ENCODE peak calls at places on chromosomes 16 and 17, in seven cellular contexts. V is NCI-H2081; Z is anterior cingulate cortex; M is AG09309; U is B cell; D is activated CD4-positive, alpha-beta T cell treated with anti-CD3 and anti-CD28 coated beads, Interleukin-2, amount 50 U/mL, for 1 hour; R is cardiac muscle cell. X is an unnamed sample.

GRCh38 chr16:89787365-89787805 is 29.1 kb downstream of the FANCA start:
- DNase-seq in V (no peak), Z (no peak), M (no peak), U (no peak), D (no peak), R (no peak), X (no peak)

GRCh38 chr17:50272711-50273653 is 1.3 kb upstream of the TMEM92 start:
- DNase-seq in V (peak), Z (no peak), M (no peak), U (peak), D (peak), R (peak), X (peak)

GRCh38 chr16:51048544-51048943 is 102.5 kb downstream of the SALL1 start:
- DNase-seq in V (no peak), Z (no peak), M (no peak), U (no peak), D (no peak), R (peak), X (no peak)

GRCh38 chr16:88534731-88535141 is 35.5 kb upstream of the ZC3H18 start:
- DNase-seq in V (no peak), Z (no peak), M (no peak), U (no peak), D (peak), R (peak), X (no peak)

GRCh38 chr17:81687770-81688541 is 4.1 kb downstream of the HGS start:
- DNase-seq in V (no peak), Z (no peak), M (no peak), U (peak), D (no peak), R (no peak), X (no peak)

GRCh38 chr17:80712610-80713009 is 168.0 kb downstream of the RPTOR start:
- DNase-seq in V (no peak), Z (no peak), M (no peak), U (no peak), D (no peak), R (no peak), X (no peak)

GRCh38 chr17:11880714-11881113 is 116.6 kb downstream of the ZNF18 start:
- DNase-seq in V (no peak), Z (no peak), M (no peak), U (no peak), D (no peak), R (peak), X (peak)

GRCh38 chr16:17476414-17477259 is 5.9 kb upstream of the XYLT1 start:
- DNase-seq in V (peak), Z (no peak), M (no peak), U (peak), D (peak), R (peak), X (peak)

GRCh38 chr17:17345294-17345597 is 42.1 kb downstream of the NT5M start:
- DNase-seq in V (no peak), Z (no peak), M (no peak), U (no peak), D (no peak), R (no peak), X (no peak)

X was measured in hepatocyte.